ENCODE peak calls at places on chromosome 5, in nine cellular contexts. One of them, this sample, is unnamed.

GRCh38 chr5:138790684-138791083 is 37.5 kb downstream of the CTNNA1 start:
- DNase-seq in pancreas: no peak
- DNase-seq in thyroid gland: no peak
- DNase-seq in PC-3: no peak
- DNase-seq in stimulated activated CD4-positive, alpha-beta T cell treated with anti-CD3 and anti-CD28 coated beads, Interleukin-1b, Interleukin-23, amount 100 ng/mL, for 4 hours: no peak
- DNase-seq in SK-N-MC: no peak
- DNase-seq in amniotic epithelial cell: peak
- DNase-seq in progenitor cell of endocrine pancreas: no peak
- DNase-seq in NCI-H146: no peak
- DNase-seq in this sample: no peak

GRCh38 chr5:127562252-127562651 is 44.8 kb downstream of the PRRC1 start:
- DNase-seq in amniotic epithelial cell: peak
- DNase-seq in stimulated activated CD4-positive, alpha-beta T cell treated with anti-CD3 and anti-CD28 coated beads, Interleukin-1b, Interleukin-23, amount 100 ng/mL, for 4 hours: no peak
- DNase-seq in NCI-H146: peak
- DNase-seq in PC-3: peak
- DNase-seq in SK-N-MC: no peak
- DNase-seq in progenitor cell of endocrine pancreas: no peak
- DNase-seq in pancreas: no peak
- DNase-seq in thyroid gland: no peak
- DNase-seq in this sample: peak

GRCh38 chr5:132611965-132612364 is 46.0 kb upstream of the IL13 start:
- DNase-seq in SK-N-MC: no peak
- DNase-seq in thyroid gland: no peak
- DNase-seq in PC-3: no peak
- DNase-seq in NCI-H146: no peak
- DNase-seq in progenitor cell of endocrine pancreas: no peak
- DNase-seq in pancreas: no peak
- DNase-seq in stimulated activated CD4-positive, alpha-beta T cell treated with anti-CD3 and anti-CD28 coated beads, Interleukin-1b, Interleukin-23, amount 100 ng/mL, for 4 hours: no peak
- DNase-seq in amniotic epithelial cell: no peak
- DNase-seq in this sample: no peak

GRCh38 chr5:53480474-53481353 is at the start of gene FST:
- DNase-seq in pancreas: no peak
- DNase-seq in stimulated activated CD4-positive, alpha-beta T cell treated with anti-CD3 and anti-CD28 coated beads, Interleukin-1b, Interleukin-23, amount 100 ng/mL, for 4 hours: no peak
- DNase-seq in SK-N-MC: no peak
- DNase-seq in thyroid gland: no peak
- DNase-seq in progenitor cell of endocrine pancreas: no peak
- DNase-seq in PC-3: no peak
- DNase-seq in amniotic epithelial cell: no peak
- DNase-seq in NCI-H146: peak
- DNase-seq in this sample: no peak

GRCh38 chr5:107359916-107360234 is 310.9 kb downstream of the EFNA5 start:
- DNase-seq in progenitor cell of endocrine pancreas: no peak
- DNase-seq in SK-N-MC: no peak
- DNase-seq in NCI-H146: no peak
- DNase-seq in pancreas: no peak
- DNase-seq in stimulated activated CD4-positive, alpha-beta T cell treated with anti-CD3 and anti-CD28 coated beads, Interleukin-1b, Interleukin-23, amount 100 ng/mL, for 4 hours: no peak
- DNase-seq in PC-3: no peak
- DNase-seq in amniotic epithelial cell: no peak
- DNase-seq in thyroid gland: no peak
- DNase-seq in this sample: no peak

GRCh38 chr5:145681686-145682085 is 153.5 kb downstream of the PRELID2 start:
- DNase-seq in amniotic epithelial cell: peak
- DNase-seq in stimulated activated CD4-positive, alpha-beta T cell treated with anti-CD3 and anti-CD28 coated beads, Interleukin-1b, Interleukin-23, amount 100 ng/mL, for 4 hours: no peak
- DNase-seq in thyroid gland: peak
- DNase-seq in NCI-H146: peak
- DNase-seq in PC-3: peak
- DNase-seq in SK-N-MC: peak
- DNase-seq in pancreas: peak
- DNase-seq in progenitor cell of endocrine pancreas: no peak
- DNase-seq in this sample: peak

GRCh38 chr5:180080670-180081280 is 9.2 kb upstream of the RNF130 start:
- DNase-seq in progenitor cell of endocrine pancreas: no peak
- DNase-seq in amniotic epithelial cell: no peak
- DNase-seq in PC-3: no peak
- DNase-seq in pancreas: no peak
- DNase-seq in SK-N-MC: no peak
- DNase-seq in stimulated activated CD4-positive, alpha-beta T cell treated with anti-CD3 and anti-CD28 coated beads, Interleukin-1b, Interleukin-23, amount 100 ng/mL, for 4 hours: no peak
- DNase-seq in NCI-H146: no peak
- DNase-seq in thyroid gland: no peak
- DNase-seq in this sample: no peak

GRCh38 chr5:111735829-111736228 is 21.2 kb downstream of the NREP start:
- DNase-seq in thyroid gland: no peak
- DNase-seq in progenitor cell of endocrine pancreas: no peak
- DNase-seq in stimulated activated CD4-positive, alpha-beta T cell treated with anti-CD3 and anti-CD28 coated beads, Interleukin-1b, Interleukin-23, amount 100 ng/mL, for 4 hours: no peak
- DNase-seq in amniotic epithelial cell: peak
- DNase-seq in PC-3: peak
- DNase-seq in pancreas: no peak
- DNase-seq in NCI-H146: no peak
- DNase-seq in SK-N-MC: no peak
- DNase-seq in this sample: no peak

GRCh38 chr5:139524446-139524845 is 36.7 kb upstream of the UBE2D2 start:
- DNase-seq in pancreas: no peak
- DNase-seq in thyroid gland: no peak
- DNase-seq in stimulated activated CD4-positive, alpha-beta T cell treated with anti-CD3 and anti-CD28 coated beads, Interleukin-1b, Interleukin-23, amount 100 ng/mL, for 4 hours: no peak
- DNase-seq in progenitor cell of endocrine pancreas: no peak
- DNase-seq in SK-N-MC: no peak
- DNase-seq in PC-3: no peak
- DNase-seq in amniotic epithelial cell: no peak
- DNase-seq in NCI-H146: no peak
- DNase-seq in this sample: no peak

GRCh38 chr5:42894057-42894456 is 82.4 kb upstream of the SELENOP start:
- DNase-seq in thyroid gland: no peak
- DNase-seq in progenitor cell of endocrine pancreas: no peak
- DNase-seq in PC-3: no peak
- DNase-seq in stimulated activated CD4-positive, alpha-beta T cell treated with anti-CD3 and anti-CD28 coated beads, Interleukin-1b, Interleukin-23, amount 100 ng/mL, for 4 hours: no peak
- DNase-seq in SK-N-MC: no peak
- DNase-seq in pancreas: peak
- DNase-seq in amniotic epithelial cell: peak
- DNase-seq in NCI-H146: peak
- DNase-seq in this sample: peak

GRCh38 chr5:90548069-90548593 is 10.5 kb upstream of the ADGRV1 start:
- DNase-seq in stimulated activated CD4-positive, alpha-beta T cell treated with anti-CD3 and anti-CD28 coated beads, Interleukin-1b, Interleukin-23, amount 100 ng/mL, for 4 hours: no peak
- DNase-seq in NCI-H146: peak
- DNase-seq in PC-3: peak
- DNase-seq in thyroid gland: peak
- DNase-seq in amniotic epithelial cell: no peak
- DNase-seq in pancreas: peak
- DNase-seq in SK-N-MC: peak
- DNase-seq in progenitor cell of endocrine pancreas: no peak
- DNase-seq in this sample: peak

GRCh38 chr5:172731286-172732073 is 39.5 kb downstream of the DUSP1 start:
- DNase-seq in amniotic epithelial cell: no peak
- DNase-seq in stimulated activated CD4-positive, alpha-beta T cell treated with anti-CD3 and anti-CD28 coated beads, Interleukin-1b, Interleukin-23, amount 100 ng/mL, for 4 hours: no peak
- DNase-seq in thyroid gland: peak
- DNase-seq in progenitor cell of endocrine pancreas: no peak
- DNase-seq in pancreas: peak
- DNase-seq in PC-3: peak
- DNase-seq in NCI-H146: no peak
- DNase-seq in SK-N-MC: no peak
- DNase-seq in this sample: peak

GRCh38 chr5:147303976-147304375 is 69.2 kb downstream of the STK32A start:
- DNase-seq in PC-3: peak
- DNase-seq in SK-N-MC: no peak
- DNase-seq in amniotic epithelial cell: peak
- DNase-seq in thyroid gland: peak
- DNase-seq in stimulated activated CD4-positive, alpha-beta T cell treated with anti-CD3 and anti-CD28 coated beads, Interleukin-1b, Interleukin-23, amount 100 ng/mL, for 4 hours: no peak
- DNase-seq in progenitor cell of endocrine pancreas: no peak
- DNase-seq in NCI-H146: no peak
- DNase-seq in pancreas: no peak
- DNase-seq in this sample: no peak

GRCh38 chr5:82183828-82184227 is 94.3 kb downstream of the RPS23 start:
- DNase-seq in NCI-H146: no peak
- DNase-seq in pancreas: no peak
- DNase-seq in PC-3: peak
- DNase-seq in amniotic epithelial cell: peak
- DNase-seq in progenitor cell of endocrine pancreas: no peak
- DNase-seq in SK-N-MC: no peak
- DNase-seq in stimulated activated CD4-positive, alpha-beta T cell treated with anti-CD3 and anti-CD28 coated beads, Interleukin-1b, Interleukin-23, amount 100 ng/mL, for 4 hours: no peak
- DNase-seq in thyroid gland: peak
- DNase-seq in this sample: no peak

GRCh38 chr5:159444441-159445082 is 114.3 kb upstream of the IL12B start:
- DNase-seq in progenitor cell of endocrine pancreas: no peak
- DNase-seq in stimulated activated CD4-positive, alpha-beta T cell treated with anti-CD3 and anti-CD28 coated beads, Interleukin-1b, Interleukin-23, amount 100 ng/mL, for 4 hours: no peak
- DNase-seq in NCI-H146: peak
- DNase-seq in pancreas: no peak
- DNase-seq in thyroid gland: peak
- DNase-seq in PC-3: peak
- DNase-seq in SK-N-MC: no peak
- DNase-seq in amniotic epithelial cell: peak
- DNase-seq in this sample: peak

GRCh38 chr5:113218200-113218599 is 216.6 kb downstream of the TSSK1B start:
- DNase-seq in progenitor cell of endocrine pancreas: no peak
- DNase-seq in thyroid gland: no peak
- DNase-seq in PC-3: no peak
- DNase-seq in SK-N-MC: no peak
- DNase-seq in stimulated activated CD4-positive, alpha-beta T cell treated with anti-CD3 and anti-CD28 coated beads, Interleukin-1b, Interleukin-23, amount 100 ng/mL, for 4 hours: no peak
- DNase-seq in amniotic epithelial cell: no peak
- DNase-seq in pancreas: no peak
- DNase-seq in NCI-H146: no peak
- DNase-seq in this sample: no peak

GRCh38 chr5:164013077-164013670 is 507.8 kb downstream of the MAT2B start:
- DNase-seq in thyroid gland: peak
- DNase-seq in progenitor cell of endocrine pancreas: peak
- DNase-seq in NCI-H146: peak
- DNase-seq in pancreas: peak
- DNase-seq in amniotic epithelial cell: peak
- DNase-seq in SK-N-MC: peak
- DNase-seq in stimulated activated CD4-positive, alpha-beta T cell treated with anti-CD3 and anti-CD28 coated beads, Interleukin-1b, Interleukin-23, amount 100 ng/mL, for 4 hours: no peak
- DNase-seq in PC-3: peak
- DNase-seq in this sample: peak

GRCh38 chr5:166784545-166785078 is 1506.8 kb upstream of the WWC1 start:
- DNase-seq in pancreas: no peak
- DNase-seq in amniotic epithelial cell: no peak
- DNase-seq in SK-N-MC: no peak
- DNase-seq in thyroid gland: no peak
- DNase-seq in stimulated activated CD4-positive, alpha-beta T cell treated with anti-CD3 and anti-CD28 coated beads, Interleukin-1b, Interleukin-23, amount 100 ng/mL, for 4 hours: no peak
- DNase-seq in PC-3: no peak
- DNase-seq in NCI-H146: no peak
- DNase-seq in progenitor cell of endocrine pancreas: no peak
- DNase-seq in this sample: no peak

GRCh38 chr5:107861565-107861964 is 190.8 kb upstream of the EFNA5 start:
- DNase-seq in NCI-H146: no peak
- DNase-seq in pancreas: no peak
- DNase-seq in thyroid gland: no peak
- DNase-seq in stimulated activated CD4-positive, alpha-beta T cell treated with anti-CD3 and anti-CD28 coated beads, Interleukin-1b, Interleukin-23, amount 100 ng/mL, for 4 hours: no peak
- DNase-seq in SK-N-MC: no peak
- DNase-seq in amniotic epithelial cell: no peak
- DNase-seq in PC-3: no peak
- DNase-seq in progenitor cell of endocrine pancreas: no peak
- DNase-seq in this sample: no peak

GRCh38 chr5:96657068-96657467 is 5.1 kb upstream of the CAST start:
- DNase-seq in progenitor cell of endocrine pancreas: no peak
- DNase-seq in amniotic epithelial cell: peak
- DNase-seq in NCI-H146: no peak
- DNase-seq in pancreas: no peak
- DNase-seq in SK-N-MC: no peak
- DNase-seq in thyroid gland: no peak
- DNase-seq in stimulated activated CD4-positive, alpha-beta T cell treated with anti-CD3 and anti-CD28 coated beads, Interleukin-1b, Interleukin-23, amount 100 ng/mL, for 4 hours: no peak
- DNase-seq in PC-3: peak
- DNase-seq in this sample: no peak

GRCh38 chr5:90055831-90056328 is 353.7 kb downstream of the CETN3 start:
- DNase-seq in PC-3: peak
- DNase-seq in progenitor cell of endocrine pancreas: no peak
- DNase-seq in stimulated activated CD4-positive, alpha-beta T cell treated with anti-CD3 and anti-CD28 coated beads, Interleukin-1b, Interleukin-23, amount 100 ng/mL, for 4 hours: no peak
- DNase-seq in thyroid gland: no peak
- DNase-seq in NCI-H146: no peak
- DNase-seq in pancreas: no peak
- DNase-seq in amniotic epithelial cell: peak
- DNase-seq in SK-N-MC: no peak
- DNase-seq in this sample: no peak

GRCh38 chr5:96961053-96961452 is 25.2 kb downstream of the LNPEP start:
- DNase-seq in pancreas: no peak
- DNase-seq in thyroid gland: no peak
- DNase-seq in PC-3: no peak
- DNase-seq in progenitor cell of endocrine pancreas: no peak
- DNase-seq in NCI-H146: no peak
- DNase-seq in SK-N-MC: no peak
- DNase-seq in stimulated activated CD4-positive, alpha-beta T cell treated with anti-CD3 and anti-CD28 coated beads, Interleukin-1b, Interleukin-23, amount 100 ng/mL, for 4 hours: no peak
- DNase-seq in amniotic epithelial cell: no peak
- DNase-seq in this sample: no peak

GRCh38 chr5:104774372-104774771 is 1211.8 kb upstream of the NUDT12 start:
- DNase-seq in NCI-H146: no peak
- DNase-seq in progenitor cell of endocrine pancreas: no peak
- DNase-seq in stimulated activated CD4-positive, alpha-beta T cell treated with anti-CD3 and anti-CD28 coated beads, Interleukin-1b, Interleukin-23, amount 100 ng/mL, for 4 hours: no peak
- DNase-seq in thyroid gland: no peak
- DNase-seq in SK-N-MC: no peak
- DNase-seq in pancreas: no peak
- DNase-seq in PC-3: no peak
- DNase-seq in amniotic epithelial cell: no peak
- DNase-seq in this sample: no peak

GRCh38 chr5:83564069-83564749 is 92.7 kb downstream of the VCAN start:
- DNase-seq in amniotic epithelial cell: peak
- DNase-seq in pancreas: no peak
- DNase-seq in NCI-H146: peak
- DNase-seq in progenitor cell of endocrine pancreas: no peak
- DNase-seq in thyroid gland: no peak
- DNase-seq in SK-N-MC: peak
- DNase-seq in PC-3: peak
- DNase-seq in stimulated activated CD4-positive, alpha-beta T cell treated with anti-CD3 and anti-CD28 coated beads, Interleukin-1b, Interleukin-23, amount 100 ng/mL, for 4 hours: no peak
- DNase-seq in this sample: peak

GRCh38 chr5:154559398-154560276 is 81.6 kb upstream of the HAND1 start:
- DNase-seq in NCI-H146: no peak
- DNase-seq in thyroid gland: no peak
- DNase-seq in stimulated activated CD4-positive, alpha-beta T cell treated with anti-CD3 and anti-CD28 coated beads, Interleukin-1b, Interleukin-23, amount 100 ng/mL, for 4 hours: no peak
- DNase-seq in progenitor cell of endocrine pancreas: no peak
- DNase-seq in PC-3: no peak
- DNase-seq in pancreas: no peak
- DNase-seq in amniotic epithelial cell: no peak
- DNase-seq in SK-N-MC: no peak
- DNase-seq in this sample: no peak

This sample was measured in T47D.